ENCODE peak calls at places on chromosomes 6 and 20, in seven cellular contexts. C is pancreas, Z is ovary, R is cardiac fibroblast, J is WERI-Rb-1, P is heart left ventricle, A is endodermal cell. O is an unnamed sample.

GRCh38 chr6:52976591-52977035 is 18.5 kb downstream of the GSTA4 start:
- DNase-seq in R (no peak), P (no peak), J (no peak), Z (no peak), C (no peak), A (no peak), O (peak)

GRCh38 chr6:149235130-149235561 is 82.4 kb upstream of the TAB2 start:
- DNase-seq in C (no peak), A (no peak), P (peak), R (peak), Z (no peak), J (no peak), O (no peak)

GRCh38 chr20:53711333-53712211 is 117.9 kb upstream of the ZNF217 start:
- DNase-seq in Z (no peak), P (no peak), R (no peak), A (no peak), J (no peak), C (no peak), O (no peak)

GRCh38 chr6:112409311-112409710 is 62.2 kb downstream of the RFPL4B start:
- DNase-seq in R (no peak), A (no peak), C (no peak), J (no peak), Z (no peak), P (no peak), O (no peak)

GRCh38 chr6:90222724-90223198 is 73.9 kb downstream of the BACH2 start:
- DNase-seq in A (no peak), J (no peak), R (peak), Z (no peak), C (no peak), P (no peak), O (no peak)

GRCh38 chr6:76684881-76685280 is 612.4 kb upstream of the IMPG1 start:
- DNase-seq in C (no peak), R (no peak), P (no peak), Z (no peak), J (no peak), A (peak), O (no peak)

GRCh38 chr20:54194724-54195438 is 13.0 kb upstream of the PFDN4 start:
- DNase-seq in C (no peak), P (no peak), R (peak), J (no peak), A (no peak), Z (no peak), O (no peak)

GRCh38 chr6:105991561-105992314 is 94.4 kb upstream of the PRDM1 start:
- DNase-seq in P (no peak), C (peak), A (peak), R (no peak), Z (peak), J (no peak), O (no peak)

GRCh38 chr6:5305968-5306626 is 44.8 kb downstream of the FARS2 start:
- DNase-seq in C (no peak), J (no peak), Z (no peak), P (no peak), A (no peak), R (peak), O (no peak)

GRCh38 chr20:42594659-42595058 is 595.0 kb downstream of the PTPRT start:
- DNase-seq in C (no peak), A (peak), R (no peak), Z (no peak), J (no peak), P (no peak), O (no peak)

DNA sequence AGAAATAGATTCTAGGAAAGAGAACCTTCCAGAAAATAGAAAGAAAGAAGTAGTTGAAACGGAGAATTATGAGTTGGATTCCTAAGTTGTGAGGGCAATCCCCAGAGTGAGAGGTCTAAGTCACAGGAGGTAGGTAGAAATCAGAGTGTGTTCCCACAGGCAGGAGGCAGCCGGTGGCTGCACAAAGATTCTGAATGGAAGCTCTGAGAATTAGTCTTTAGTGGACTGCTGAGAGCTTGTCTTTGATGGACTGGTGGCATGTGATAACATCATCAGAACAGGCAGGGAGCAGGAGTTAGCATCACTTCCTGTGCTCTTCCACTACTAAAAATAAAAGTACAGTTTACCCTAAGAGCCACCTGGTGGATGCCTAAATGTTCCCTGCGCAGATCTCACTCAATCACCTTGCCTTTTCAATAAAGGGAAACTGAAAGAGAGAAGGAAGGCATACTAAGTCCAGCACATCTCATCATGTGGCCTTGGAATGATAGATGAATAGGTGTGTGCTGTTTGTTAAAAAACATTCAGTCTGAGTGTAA is 294.6 kb upstream of the POU3F2 start:
- DNase-seq in R (no peak), P (no peak), C (no peak), Z (no peak), J (no peak), A (no peak), O (no peak)
- TF ChIP-seq CTCF in R (no peak), P (no peak), C (no peak), Z (no peak), J (peak), A (peak), O (peak)

DNA sequence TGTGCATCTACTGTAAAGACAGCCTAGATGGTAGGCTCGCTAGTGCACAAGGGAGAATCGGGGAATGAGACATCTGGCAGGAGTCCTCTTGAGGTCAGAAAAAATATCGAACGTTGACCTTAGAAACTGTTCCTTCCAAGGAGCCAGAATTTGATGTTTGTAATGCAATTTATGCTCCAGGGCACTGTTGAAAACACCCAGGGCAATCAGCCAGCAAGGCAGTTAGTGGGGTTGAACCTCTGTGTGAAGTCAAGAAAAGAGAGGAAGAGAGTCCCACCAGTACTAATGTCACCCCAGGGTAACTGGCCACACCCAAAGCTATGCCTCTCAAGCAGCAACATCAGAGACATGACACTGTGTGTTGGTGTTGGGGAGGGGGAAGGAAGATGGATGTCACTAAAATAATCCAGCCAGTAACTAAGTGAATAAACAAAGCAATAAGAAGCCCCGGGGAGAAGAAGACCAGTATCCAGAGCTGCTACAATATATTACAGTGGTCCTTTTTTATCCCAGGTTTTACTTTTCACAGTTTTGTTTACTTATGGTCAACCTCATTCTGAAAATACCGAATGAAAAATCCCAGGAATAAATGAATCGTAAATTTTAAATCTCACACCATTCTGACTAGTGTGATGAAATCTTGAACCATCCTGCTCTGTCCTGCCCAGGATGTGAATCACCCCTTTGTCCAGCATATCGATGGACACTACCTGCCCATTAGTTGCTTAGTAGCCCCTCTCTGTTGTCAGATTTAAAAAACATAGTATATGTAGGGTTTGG is 32.9 kb upstream of the PDE10A start:
- DNase-seq in P (no peak), J (no peak), C (no peak), A (no peak), Z (no peak), R (peak), O (no peak)
- H3K4me3 ChIP-seq in P (no peak), J (no peak), C (no peak), A (no peak), Z (no peak), R (no peak), O (no peak)

DNA sequence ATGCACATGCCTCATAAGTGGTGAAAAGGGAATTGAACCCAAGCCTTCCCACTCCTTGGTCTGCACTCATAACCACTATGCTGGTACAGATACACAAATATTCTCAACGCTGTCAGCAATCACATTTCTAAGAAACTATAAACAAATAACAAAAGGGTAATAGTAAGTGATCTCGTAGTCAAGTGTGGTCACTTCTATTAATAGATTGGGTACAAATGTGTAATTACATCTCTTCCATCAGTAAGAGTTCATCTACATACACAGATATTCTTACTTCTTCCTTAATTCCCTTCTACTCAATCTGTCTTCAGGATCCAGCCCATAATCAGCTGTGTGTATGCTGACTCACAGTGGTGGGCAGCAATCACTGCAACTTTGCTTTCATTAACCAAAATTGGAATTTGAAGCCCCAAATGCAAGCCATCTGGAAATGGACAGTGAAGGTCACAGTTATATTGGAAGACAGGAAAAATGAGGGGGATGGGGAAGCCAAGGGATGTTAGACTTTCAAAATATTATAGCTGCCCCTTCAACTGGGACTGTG is 6.7 kb downstream of the PRSS35 start:
- DNase-seq in P (no peak), R (peak), A (no peak), Z (no peak), C (no peak), J (no peak), O (no peak)
- TF ChIP-seq CTCF in P (peak), R (peak), A (peak), Z (peak), C (no peak), J (peak), O (peak)

GRCh38 chr6:46894429-46894828 is 27.3 kb downstream of the ADGRF5 start:
- DNase-seq in Z (no peak), C (no peak), P (no peak), R (no peak), A (no peak), J (no peak), O (no peak)

GRCh38 chr6:46891396-46891795 is 30.3 kb downstream of the ADGRF5 start:
- DNase-seq in A (no peak), J (no peak), C (no peak), Z (no peak), R (no peak), P (no peak), O (no peak)

GRCh38 chr6:46895930-46896329 is 25.8 kb downstream of the ADGRF5 start:
- DNase-seq in R (no peak), A (no peak), Z (no peak), P (no peak), J (no peak), C (no peak), O (no peak)

GRCh38 chr6:46898011-46898410 is 23.7 kb downstream of the ADGRF5 start:
- DNase-seq in P (no peak), Z (no peak), R (no peak), J (no peak), C (no peak), A (peak), O (no peak)

GRCh38 chr6:46893648-46894047 is 28.1 kb downstream of the ADGRF5 start:
- DNase-seq in A (no peak), Z (no peak), P (no peak), J (no peak), R (no peak), C (no peak), O (no peak)
- H3K4me3 ChIP-seq in A (no peak), Z (no peak), P (no peak), J (no peak), R (no peak), C (no peak), O (no peak)

GRCh38 chr6:144284753-144285547 is at the start of gene UTRN:
- DNase-seq in R (peak), C (peak), A (peak), Z (peak), P (peak), J (peak), O (peak)

GRCh38 chr6:144285548-144285797 is 338 bp downstream of the UTRN start:
- DNase-seq in A (no peak), J (no peak), C (no peak), P (no peak), R (no peak), Z (no peak), O (no peak)

GRCh38 chr6:144285798-144286502 is 815 bp downstream of the UTRN start:
- DNase-seq in C (peak), R (peak), A (peak), P (peak), J (peak), Z (peak), O (peak)

GRCh38 chr6:144284474-144284752 is 722 bp upstream of the UTRN start:
- DNase-seq in P (no peak), R (no peak), J (no peak), Z (no peak), C (no peak), A (no peak), O (no peak)

GRCh38 chr6:144283781-144284473 is 1.2 kb upstream of the UTRN start:
- DNase-seq in J (no peak), A (no peak), Z (no peak), P (no peak), R (peak), C (no peak), O (no peak)
- TF ChIP-seq CTCF in J (no peak), A (peak), Z (peak), P (no peak), R (peak), C (no peak), O (no peak)